ENCODE peak calls at places on chromosome X, in ten cellular contexts. One of them, this sample, is unnamed.

GRCh38 chrX:133350751-133351150 is 64.5 kb downstream of the GPC4 start:
- DNase-seq in transverse colon: peak
- DNase-seq in H1: no peak
- DNase-seq in suprapubic skin: no peak
- DNase-seq in GM12878: no peak
- DNase-seq in A549: no peak
- DNase-seq in stomach: peak
- DNase-seq in K562: no peak
- DNase-seq in tibial nerve: peak
- DNase-seq in ovary: peak
- DNase-seq in this sample: no peak

GRCh38 chrX:104670051-104670450 is 104.1 kb downstream of the IL1RAPL2 start:
- DNase-seq in transverse colon: no peak
- DNase-seq in H1: no peak
- DNase-seq in suprapubic skin: no peak
- DNase-seq in GM12878: no peak
- DNase-seq in A549: no peak
- DNase-seq in stomach: peak
- DNase-seq in K562: no peak
- DNase-seq in tibial nerve: no peak
- DNase-seq in ovary: no peak
- DNase-seq in this sample: no peak

GRCh38 chrX:47224266-47224895 is 5.9 kb downstream of the CDK16 start:
- DNase-seq in transverse colon: no peak
- DNase-seq in H1: no peak
- DNase-seq in suprapubic skin: peak
- DNase-seq in GM12878: no peak
- DNase-seq in A549: no peak
- DNase-seq in stomach: no peak
- DNase-seq in K562: no peak
- DNase-seq in tibial nerve: no peak
- DNase-seq in ovary: peak
- DNase-seq in this sample: no peak

GRCh38 chrX:48945517-48946348 is 11.7 kb downstream of the OTUD5 start:
- DNase-seq in transverse colon: peak
- DNase-seq in H1: peak
- DNase-seq in suprapubic skin: no peak
- DNase-seq in GM12878: no peak
- DNase-seq in A549: peak
- DNase-seq in stomach: peak
- DNase-seq in K562: peak
- DNase-seq in tibial nerve: no peak
- DNase-seq in ovary: peak
- DNase-seq in this sample: no peak

GRCh38 chrX:109812236-109812635 is 79.2 kb upstream of the ACSL4 start:
- DNase-seq in transverse colon: no peak
- DNase-seq in H1: no peak
- DNase-seq in suprapubic skin: no peak
- DNase-seq in GM12878: no peak
- DNase-seq in A549: no peak
- DNase-seq in stomach: no peak
- DNase-seq in K562: no peak
- DNase-seq in tibial nerve: no peak
- DNase-seq in ovary: no peak
- DNase-seq in this sample: no peak

GRCh38 chrX:97045470-97045869 is 161.8 kb downstream of the RPA4 start:
- DNase-seq in transverse colon: no peak
- DNase-seq in H1: no peak
- DNase-seq in suprapubic skin: no peak
- DNase-seq in GM12878: no peak
- DNase-seq in A549: no peak
- DNase-seq in stomach: no peak
- DNase-seq in K562: no peak
- DNase-seq in tibial nerve: no peak
- DNase-seq in ovary: no peak
- DNase-seq in this sample: no peak

GRCh38 chrX:6021316-6022091 is 207.2 kb downstream of the NLGN4X start:
- DNase-seq in transverse colon: peak
- DNase-seq in H1: peak
- DNase-seq in suprapubic skin: no peak
- DNase-seq in GM12878: no peak
- DNase-seq in A549: peak
- DNase-seq in stomach: peak
- DNase-seq in K562: no peak
- DNase-seq in tibial nerve: peak
- DNase-seq in ovary: no peak
- DNase-seq in this sample: no peak

GRCh38 chrX:74924449-74925209 is 623 bp downstream of the NEXMIF start:
- DNase-seq in transverse colon: peak
- DNase-seq in H1: peak
- DNase-seq in suprapubic skin: peak
- DNase-seq in GM12878: no peak
- DNase-seq in A549: peak
- DNase-seq in stomach: peak
- DNase-seq in K562: no peak
- DNase-seq in tibial nerve: no peak
- DNase-seq in ovary: peak
- DNase-seq in this sample: no peak

GRCh38 chrX:152733261-152733975 is at the start of the genes CSAG1 and MAGEA12:
- DNase-seq in transverse colon: no peak
- DNase-seq in H1: no peak
- DNase-seq in suprapubic skin: peak
- DNase-seq in GM12878: no peak
- DNase-seq in A549: peak
- DNase-seq in stomach: no peak
- DNase-seq in K562: peak
- DNase-seq in tibial nerve: no peak
- DNase-seq in ovary: no peak
- DNase-seq in this sample: no peak

GRCh38 chrX:15315509-15315908 is at the start of gene ASB11:
- DNase-seq in transverse colon: no peak
- DNase-seq in H1: no peak
- DNase-seq in suprapubic skin: no peak
- DNase-seq in GM12878: no peak
- DNase-seq in A549: no peak
- DNase-seq in stomach: no peak
- DNase-seq in K562: no peak
- DNase-seq in tibial nerve: no peak
- DNase-seq in ovary: no peak
- DNase-seq in this sample: no peak

GRCh38 chrX:25810202-25810601 is 327.9 kb upstream of the MAGEB18 start:
- DNase-seq in transverse colon: no peak
- DNase-seq in H1: no peak
- DNase-seq in suprapubic skin: no peak
- DNase-seq in GM12878: no peak
- DNase-seq in A549: no peak
- DNase-seq in stomach: no peak
- DNase-seq in K562: no peak
- DNase-seq in tibial nerve: no peak
- DNase-seq in ovary: no peak
- DNase-seq in this sample: no peak

GRCh38 chrX:32894679-32895078 is 316.7 kb downstream of the DMD start:
- DNase-seq in transverse colon: no peak
- DNase-seq in H1: no peak
- DNase-seq in suprapubic skin: no peak
- DNase-seq in GM12878: no peak
- DNase-seq in A549: no peak
- DNase-seq in stomach: no peak
- DNase-seq in K562: no peak
- DNase-seq in tibial nerve: no peak
- DNase-seq in ovary: no peak
- DNase-seq in this sample: no peak

GRCh38 chrX:50707376-50707775 is 106.6 kb downstream of the SHROOM4 start:
- DNase-seq in transverse colon: peak
- DNase-seq in H1: no peak
- DNase-seq in suprapubic skin: no peak
- DNase-seq in GM12878: no peak
- DNase-seq in A549: no peak
- DNase-seq in stomach: no peak
- DNase-seq in K562: no peak
- DNase-seq in tibial nerve: no peak
- DNase-seq in ovary: no peak
- DNase-seq in this sample: no peak

GRCh38 chrX:56618250-56618649 is 54.8 kb downstream of the UBQLN2 start:
- DNase-seq in transverse colon: no peak
- DNase-seq in H1: no peak
- DNase-seq in suprapubic skin: no peak
- DNase-seq in GM12878: no peak
- DNase-seq in A549: no peak
- DNase-seq in stomach: no peak
- DNase-seq in K562: no peak
- DNase-seq in tibial nerve: no peak
- DNase-seq in ovary: no peak
- DNase-seq in this sample: no peak

GRCh38 chrX:20547649-20548051 is 280.9 kb upstream of the RPS6KA3 start:
- DNase-seq in transverse colon: peak
- DNase-seq in H1: no peak
- DNase-seq in suprapubic skin: no peak
- DNase-seq in GM12878: no peak
- DNase-seq in A549: peak
- DNase-seq in stomach: no peak
- DNase-seq in K562: no peak
- DNase-seq in tibial nerve: no peak
- DNase-seq in ovary: no peak
- DNase-seq in this sample: no peak

GRCh38 chrX:101658661-101659477 is 781 bp downstream of the ARMCX2 start:
- DNase-seq in transverse colon: peak
- DNase-seq in H1: peak
- DNase-seq in suprapubic skin: peak
- DNase-seq in GM12878: no peak
- DNase-seq in A549: peak
- DNase-seq in stomach: peak
- DNase-seq in K562: peak
- DNase-seq in tibial nerve: peak
- DNase-seq in ovary: peak
- DNase-seq in this sample: no peak

GRCh38 chrX:2502668-2503519 is 2.1 kb upstream of the DHRSX start:
- DNase-seq in transverse colon: peak
- DNase-seq in H1: no peak
- DNase-seq in suprapubic skin: no peak
- DNase-seq in GM12878: no peak
- DNase-seq in A549: peak
- DNase-seq in stomach: peak
- DNase-seq in K562: no peak
- DNase-seq in tibial nerve: no peak
- DNase-seq in ovary: no peak
- DNase-seq in this sample: no peak
- TF ChIP-seq EP300 in transverse colon: no peak
- TF ChIP-seq EP300 in H1: no peak
- TF ChIP-seq EP300 in suprapubic skin: no peak
- TF ChIP-seq EP300 in GM12878: no peak
- TF ChIP-seq EP300 in A549: peak
- TF ChIP-seq EP300 in stomach: no peak
- TF ChIP-seq EP300 in K562: peak
- TF ChIP-seq EP300 in tibial nerve: no peak
- TF ChIP-seq EP300 in ovary: no peak
- TF ChIP-seq EP300 in this sample: no peak

DNA sequence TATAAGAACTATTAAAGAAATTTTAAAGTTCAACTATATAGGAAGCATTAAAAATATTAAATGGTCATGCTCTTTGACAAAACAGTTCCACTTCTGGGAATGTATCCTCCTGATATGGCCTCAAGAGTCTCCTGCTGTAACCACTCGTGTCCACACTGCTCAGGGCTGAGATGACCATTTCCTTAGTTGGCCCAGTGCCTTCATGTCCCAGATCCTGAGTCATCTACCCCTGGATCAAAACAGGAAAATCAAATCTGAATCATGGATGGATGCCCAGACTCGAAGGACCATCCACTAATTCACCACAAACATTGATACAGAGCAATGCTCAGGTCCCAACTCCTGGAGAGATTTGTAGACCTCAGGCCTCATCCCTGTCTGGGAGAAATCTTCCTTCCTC is 44.7 kb downstream of the GPRASP3 start:
- DNase-seq in transverse colon: no peak
- DNase-seq in H1: no peak
- DNase-seq in suprapubic skin: no peak
- DNase-seq in GM12878: no peak
- DNase-seq in A549: peak
- DNase-seq in stomach: no peak
- DNase-seq in K562: no peak
- DNase-seq in tibial nerve: peak
- DNase-seq in ovary: no peak
- DNase-seq in this sample: no peak
- H3K27ac ChIP-seq in transverse colon: no peak
- H3K27ac ChIP-seq in H1: no peak
- H3K27ac ChIP-seq in suprapubic skin: peak
- H3K27ac ChIP-seq in GM12878: no peak
- H3K27ac ChIP-seq in A549: no peak
- H3K27ac ChIP-seq in stomach: no peak
- H3K27ac ChIP-seq in K562: no peak
- H3K27ac ChIP-seq in tibial nerve: no peak
- H3K27ac ChIP-seq in ovary: no peak
- H3K27ac ChIP-seq in this sample: peak

GRCh38 chrX:131792789-131793462 is 230.2 kb upstream of the STK26 start:
- DNase-seq in transverse colon: peak
- DNase-seq in H1: no peak
- DNase-seq in suprapubic skin: peak
- DNase-seq in GM12878: peak
- DNase-seq in A549: peak
- DNase-seq in stomach: peak
- DNase-seq in K562: no peak
- DNase-seq in tibial nerve: no peak
- DNase-seq in ovary: peak
- DNase-seq in this sample: no peak
- H3K4me3 ChIP-seq in transverse colon: peak
- H3K4me3 ChIP-seq in H1: no peak
- H3K4me3 ChIP-seq in suprapubic skin: no peak
- H3K4me3 ChIP-seq in GM12878: peak
- H3K4me3 ChIP-seq in A549: peak
- H3K4me3 ChIP-seq in stomach: no peak
- H3K4me3 ChIP-seq in K562: no peak
- H3K4me3 ChIP-seq in tibial nerve: peak
- H3K4me3 ChIP-seq in ovary: peak
- H3K4me3 ChIP-seq in this sample: no peak

DNA sequence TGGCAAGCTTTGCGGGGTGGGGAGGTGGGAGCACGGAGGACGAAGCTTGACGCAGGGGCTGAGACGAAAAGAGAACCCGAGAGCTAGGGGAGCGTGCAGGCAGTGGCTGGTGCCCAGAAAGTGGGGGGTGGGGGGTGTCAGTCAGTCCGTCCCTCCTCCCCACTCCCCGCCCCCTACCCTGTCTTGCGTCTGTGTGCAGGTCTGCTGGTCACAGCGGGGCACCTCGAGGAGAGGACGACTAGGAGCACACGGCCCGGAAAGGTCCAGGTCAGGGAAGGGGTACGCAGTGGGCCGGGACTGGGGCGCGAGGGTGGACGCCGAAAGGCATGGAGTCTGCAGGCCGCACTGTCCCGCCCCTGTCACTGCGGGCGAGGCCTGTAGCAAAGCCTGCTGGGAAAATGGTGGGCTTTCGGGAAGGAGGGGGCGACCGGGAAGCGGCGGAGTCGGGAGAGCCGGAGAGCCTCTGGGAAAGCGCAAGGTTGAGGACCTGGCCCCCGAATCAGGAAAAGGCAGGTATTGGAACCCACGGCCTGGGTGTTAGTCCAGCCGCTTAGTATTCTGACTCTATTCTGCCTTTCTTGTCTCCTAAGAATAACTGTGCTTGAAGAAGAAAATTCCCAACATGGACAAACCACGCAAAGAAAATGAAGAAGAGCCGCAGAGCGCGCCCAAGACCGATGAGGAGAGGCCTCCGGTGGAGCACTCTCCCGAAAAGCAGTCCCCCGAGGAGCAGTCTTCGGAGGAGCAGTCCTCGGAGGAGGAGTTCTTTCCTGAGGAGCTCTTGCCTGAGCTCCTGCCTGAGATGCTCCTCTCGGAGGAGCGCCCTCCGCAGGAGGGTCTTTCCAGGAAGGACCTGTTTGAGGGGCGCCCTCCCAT is 758 bp downstream of the TCEAL1 start:
- DNase-seq in transverse colon: peak
- DNase-seq in H1: peak
- DNase-seq in suprapubic skin: peak
- DNase-seq in GM12878: no peak
- DNase-seq in A549: peak
- DNase-seq in stomach: peak
- DNase-seq in K562: peak
- DNase-seq in tibial nerve: peak
- DNase-seq in ovary: peak
- DNase-seq in this sample: no peak
- TF ChIP-seq EP300 in transverse colon: peak
- TF ChIP-seq EP300 in H1: no peak
- TF ChIP-seq EP300 in suprapubic skin: no peak
- TF ChIP-seq EP300 in GM12878: no peak
- TF ChIP-seq EP300 in A549: no peak
- TF ChIP-seq EP300 in stomach: no peak
- TF ChIP-seq EP300 in K562: no peak
- TF ChIP-seq EP300 in tibial nerve: peak
- TF ChIP-seq EP300 in ovary: no peak
- TF ChIP-seq EP300 in this sample: peak

This sample was measured in esophagus muscularis mucosa.